ENCODE peak calls at places on chromosomes 5 and 9, in four cellular contexts. V is heart right ventricle, L is lower lobe of right lung, N is kidney. W is an unnamed sample.

GRCh38 chr5:111117149-111117548 is 25.0 kb downstream of the WDR36 start:
- DNase-seq in V (no peak), L (no peak), N (no peak), W (no peak)

GRCh38 chr5:179720222-179720621 is 12.4 kb upstream of the MAML1 start:
- DNase-seq in V (no peak), L (no peak), N (no peak), W (no peak)

GRCh38 chr9:27765931-27766835 is 192.9 kb upstream of the C9orf72 start:
- DNase-seq in V (no peak), L (no peak), N (no peak), W (no peak)

GRCh38 chr5:177330991-177331837 is 19.5 kb upstream of the MXD3 start:
- DNase-seq in V (no peak), L (peak), N (peak), W (no peak)

GRCh38 chr9:87441251-87441650 is 56.4 kb upstream of the DAPK1 start:
- DNase-seq in V (no peak), L (no peak), N (no peak), W (no peak)

GRCh38 chr9:125431741-125432271 is 170.2 kb downstream of the GAPVD1 start:
- DNase-seq in V (no peak), L (no peak), N (peak), W (no peak)

GRCh38 chr5:149831492-149831891 is 101.4 kb downstream of the PPARGC1B start:
- DNase-seq in V (no peak), L (no peak), N (no peak), W (no peak)

GRCh38 chr9:135737840-135738521 is 36.0 kb downstream of the KCNT1 start:
- DNase-seq in V (no peak), L (no peak), N (no peak), W (no peak)

GRCh38 chr9:126377521-126377920 is 50.9 kb downstream of the MVB12B start:
- DNase-seq in V (no peak), L (no peak), N (no peak), W (no peak)

GRCh38 chr5:9924614-9925013 is 294.5 kb upstream of the TAS2R1 start:
- DNase-seq in V (no peak), L (no peak), N (no peak), W (no peak)

GRCh38 chr5:142078251-142078650 is 30.3 kb upstream of the NDFIP1 start:
- DNase-seq in V (no peak), L (no peak), N (no peak), W (no peak)

GRCh38 chr5:38515648-38516047 is 40.8 kb downstream of the LIFR start:
- DNase-seq in V (no peak), L (no peak), N (no peak), W (no peak)

GRCh38 chr5:107011530-107012115 is 659.1 kb downstream of the EFNA5 start:
- DNase-seq in V (no peak), L (no peak), N (no peak), W (no peak)

GRCh38 chr5:1293997-1294838 is 650 bp downstream of the TERT start:
- DNase-seq in V (no peak), L (no peak), N (peak), W (peak)

GRCh38 chr5:9699681-9700080 is 69.5 kb upstream of the TAS2R1 start:
- DNase-seq in V (no peak), L (no peak), N (no peak), W (no peak)

GRCh38 chr5:148238395-148238794 is at the start of gene MARCOL:
- DNase-seq in V (no peak), L (no peak), N (no peak), W (no peak)

GRCh38 chr9:107742531-107743309 is 253.2 kb upstream of the KLF4 start:
- DNase-seq in V (no peak), L (no peak), N (no peak), W (no peak)

GRCh38 chr5:181114844-181115778 is 15.9 kb downstream of the OR2V1 start:
- DNase-seq in V (no peak), L (no peak), N (no peak), W (no peak)

DNA sequence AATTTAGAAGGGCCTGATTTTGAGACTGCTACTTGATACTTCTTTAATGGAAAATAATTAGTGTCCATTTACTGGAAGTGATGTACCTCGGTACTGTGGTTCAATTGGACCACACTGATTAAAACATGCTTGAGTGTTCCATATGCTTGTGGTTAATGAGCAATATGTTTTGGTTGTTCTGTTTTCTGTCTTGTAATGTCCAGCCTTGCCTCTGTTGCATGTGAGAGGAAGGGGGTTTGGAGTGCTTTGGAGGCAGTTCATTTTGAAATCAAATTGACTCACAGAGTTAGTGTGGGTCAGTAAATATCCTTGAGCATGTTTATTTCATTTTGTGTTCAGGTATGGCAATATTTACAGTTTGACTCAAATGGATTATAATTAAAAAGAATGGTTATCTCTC is 334.4 kb downstream of the ARHGEF28 start:
- DNase-seq in V (no peak), L (no peak), N (no peak), W (no peak)
- H3K27ac ChIP-seq in V (no peak), L (no peak), N (no peak), W (no peak)

GRCh38 chr9:132087438-132088030 is 7.9 kb upstream of the MED27 start:
- DNase-seq in V (no peak), L (no peak), N (no peak), W (no peak)
- H3K4me3 ChIP-seq in V (no peak), L (no peak), N (no peak), W (no peak)

GRCh38 chr5:178551059-178551458 is 39.1 kb downstream of the COL23A1 start:
- DNase-seq in V (no peak), L (no peak), N (no peak), W (no peak)
- TF ChIP-seq CTCF in V (peak), L (peak), N (peak), W (no peak)

GRCh38 chr5:16807475-16807874 is 128.6 kb downstream of the MYO10 start:
- DNase-seq in V (no peak), L (no peak), N (no peak), W (no peak)

GRCh38 chr5:16808936-16809815 is 126.9 kb downstream of the MYO10 start:
- DNase-seq in V (no peak), L (no peak), N (no peak), W (no peak)

GRCh38 chr5:16808021-16808420 is 128.1 kb downstream of the MYO10 start:
- DNase-seq in V (no peak), L (no peak), N (no peak), W (no peak)

GRCh38 chr5:16810503-16810854 is 125.6 kb downstream of the MYO10 start:
- DNase-seq in V (no peak), L (no peak), N (no peak), W (no peak)

GRCh38 chr5:16809816-16810502 is 126.1 kb downstream of the MYO10 start:
- DNase-seq in V (peak), L (peak), N (no peak), W (no peak)
- H3K27ac ChIP-seq in V (no peak), L (peak), N (no peak), W (peak)

W was measured in coronary artery.